ENCODE peak calls at places on chromosome 18, in eight cellular contexts. P is left ventricle myocardium inferior, A is K562, Q is HepG2, N is neuronal stem cell, B is endodermal cell, R is IMR-90, G is tibial nerve. V is an unnamed sample. For H3K4me1, the result is how much of the 10 kb centered on the place peaks cover.

GRCh38 chr18:45687617-45688016 is 36.4 kb upstream of the SLC14A1 start:
- DNase-seq in B (no peak), Q (no peak), R (no peak), P (no peak), A (peak), N (no peak), G (no peak), V (no peak)

GRCh38 chr18:6249788-6250187 is 164.9 kb downstream of the L3MBTL4 start:
- DNase-seq in A (no peak), R (no peak), G (no peak), Q (no peak), P (no peak), N (no peak), B (no peak), V (no peak)

GRCh38 chr18:10401930-10402329 is 52.5 kb upstream of the APCDD1 start:
- DNase-seq in Q (no peak), B (no peak), N (no peak), G (no peak), P (no peak), A (no peak), R (no peak), V (no peak)

GRCh38 chr18:8501044-8501443 is 108.2 kb upstream of the RAB12 start:
- DNase-seq in N (no peak), Q (no peak), P (no peak), R (no peak), B (no peak), G (no peak), A (no peak), V (no peak)

GRCh38 chr18:70555046-70555445 is 266.2 kb downstream of the SOCS6 start:
- DNase-seq in P (no peak), Q (no peak), G (no peak), N (no peak), B (no peak), R (no peak), A (no peak), V (no peak)

GRCh38 chr18:37430346-37431076 is 135.1 kb downstream of the CELF4 start:
- DNase-seq in P (no peak), G (no peak), B (peak), Q (no peak), R (no peak), N (no peak), A (no peak), V (no peak)

GRCh38 chr18:1513519-1513918 is 608.8 kb downstream of the ADCYAP1 start:
- DNase-seq in N (no peak), A (peak), P (no peak), R (no peak), B (no peak), G (no peak), Q (peak), V (no peak)

GRCh38 chr18:35282353-35282752 is 7.7 kb downstream of the ZSCAN30 start:
- DNase-seq in P (no peak), A (no peak), N (no peak), R (peak), G (no peak), B (no peak), Q (peak), V (no peak)

GRCh38 chr18:58687871-58688308 is 16.6 kb downstream of the MALT1 start:
- DNase-seq in Q (no peak), N (no peak), R (no peak), P (no peak), G (no peak), B (no peak), A (no peak), V (no peak)

GRCh38 chr18:67132919-67133318 is 383.6 kb downstream of the DSEL start:
- DNase-seq in R (no peak), N (no peak), Q (no peak), A (no peak), P (no peak), G (no peak), B (no peak), V (no peak)

GRCh38 chr18:50194623-50195532 is at the start of gene MYO5B:
- DNase-seq in A (peak), N (peak), R (no peak), G (no peak), P (peak), Q (peak), B (peak), V (no peak)

GRCh38 chr18:45690975-45691815 is 32.8 kb upstream of the SLC14A1 start:
- DNase-seq in P (peak), Q (peak), A (peak), B (peak), N (peak), G (peak), R (peak), V (peak)

DNA sequence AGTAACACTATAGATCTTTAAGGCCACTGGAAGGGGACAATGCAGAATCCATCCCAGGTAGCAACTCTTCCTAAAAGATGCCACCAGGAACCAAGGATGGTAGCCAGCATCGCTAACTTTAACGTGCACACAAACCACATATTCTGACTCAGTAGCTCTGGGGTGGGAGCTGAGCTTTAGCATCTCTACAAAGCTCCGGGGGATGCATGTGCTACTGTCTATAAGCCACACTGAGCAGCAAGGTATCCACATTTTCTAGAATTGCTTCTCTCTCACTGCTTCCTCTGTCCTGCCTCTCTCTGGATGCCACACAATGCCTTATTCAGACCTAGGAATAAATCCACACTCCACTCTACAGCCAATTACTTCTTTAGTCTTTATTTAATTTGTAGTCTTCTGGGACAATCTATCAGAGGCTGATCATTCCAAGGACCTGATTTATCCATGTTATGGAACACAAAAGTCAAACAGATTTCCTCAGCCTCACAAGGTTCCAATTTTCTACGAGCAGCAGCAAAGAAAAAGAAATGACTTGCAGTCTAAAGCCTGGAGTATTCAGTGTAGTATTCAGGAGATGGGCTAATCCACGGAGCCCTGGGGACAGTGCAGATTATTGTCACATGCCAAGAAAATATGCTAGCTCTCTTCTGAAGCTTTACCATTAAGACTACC is 4.4 kb downstream of the BCL2 start:
- DNase-seq in N (no peak), G (no peak), B (no peak), A (no peak), Q (no peak), R (no peak), P (no peak), V (no peak)
- H3K4me3 ChIP-seq in N (no peak), G (peak), B (no peak), A (no peak), Q (no peak), R (no peak), P (no peak), V (peak)

DNA sequence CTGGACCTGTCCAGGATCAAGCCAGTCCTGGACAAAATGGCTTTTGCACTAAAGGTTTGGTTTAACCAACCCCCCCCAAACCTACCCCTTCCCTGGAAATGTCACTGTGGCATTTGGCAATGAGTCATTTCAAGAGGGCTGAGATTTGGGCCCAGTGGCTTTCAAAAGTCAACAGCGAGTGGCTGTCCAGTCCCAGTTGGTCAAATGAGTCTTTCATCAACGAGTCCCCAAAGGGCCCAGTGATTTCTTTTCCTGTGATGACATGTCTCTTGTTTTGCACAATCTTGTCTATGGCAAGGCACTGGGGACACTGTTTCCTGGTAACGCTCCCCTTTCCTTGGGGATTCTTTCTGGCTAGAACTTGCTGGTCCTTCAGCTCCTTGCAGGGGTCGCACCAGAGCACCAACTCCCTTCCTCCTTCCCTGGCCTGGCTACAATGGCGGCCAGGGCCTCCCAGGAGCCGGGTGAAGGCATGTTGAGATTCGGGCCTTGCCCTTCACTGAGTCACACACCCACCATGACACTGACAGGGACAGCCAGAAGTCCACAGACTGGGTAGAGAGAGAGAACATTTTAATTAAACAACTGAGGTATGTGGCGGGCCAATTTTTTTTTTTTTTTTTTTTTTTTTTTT is 87.2 kb downstream of the SMAD7 start:
- DNase-seq in G (no peak), R (no peak), N (no peak), A (no peak), Q (no peak), P (no peak), B (no peak), V (no peak)
- H3K4me1 ChIP-seq in G (under half), R (under half), N (under half), A (under half), Q (under half), P (under half), B (under half), V (under half)

DNA sequence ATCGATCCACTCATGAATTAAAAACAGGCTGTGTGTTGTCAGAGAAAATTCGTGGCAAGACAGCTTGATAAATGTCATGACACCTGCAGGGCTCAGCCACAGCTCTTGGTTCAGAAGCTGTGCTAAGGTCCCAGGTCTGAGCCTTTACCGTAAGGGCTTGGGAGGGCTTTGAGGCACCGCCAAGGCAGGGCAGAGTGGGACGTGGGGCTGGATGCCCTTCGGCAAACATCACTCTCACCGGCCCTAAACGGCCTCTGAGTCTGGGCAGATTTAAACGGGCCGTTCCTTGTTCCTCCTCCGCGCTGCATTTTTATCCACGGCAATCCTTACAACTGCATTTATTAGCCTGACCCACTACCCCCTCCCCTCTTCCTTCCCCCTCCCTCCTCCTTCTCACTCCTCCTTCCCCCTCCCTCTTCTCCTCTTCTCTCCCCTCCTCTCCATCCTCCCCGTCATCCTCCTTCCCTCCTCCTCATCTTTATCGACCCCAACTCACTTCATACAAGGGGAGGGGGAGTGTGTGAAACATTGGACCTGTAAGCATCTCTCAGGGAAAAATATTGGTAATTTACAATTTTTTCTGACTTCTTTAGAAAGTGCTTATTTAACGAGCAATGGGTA is 33.9 kb downstream of the MBP start:
- DNase-seq in R (no peak), G (no peak), A (no peak), N (no peak), B (peak), P (no peak), Q (no peak), V (no peak)
- H3K4me3 ChIP-seq in R (no peak), G (peak), A (no peak), N (no peak), B (no peak), P (peak), Q (no peak), V (no peak)

DNA sequence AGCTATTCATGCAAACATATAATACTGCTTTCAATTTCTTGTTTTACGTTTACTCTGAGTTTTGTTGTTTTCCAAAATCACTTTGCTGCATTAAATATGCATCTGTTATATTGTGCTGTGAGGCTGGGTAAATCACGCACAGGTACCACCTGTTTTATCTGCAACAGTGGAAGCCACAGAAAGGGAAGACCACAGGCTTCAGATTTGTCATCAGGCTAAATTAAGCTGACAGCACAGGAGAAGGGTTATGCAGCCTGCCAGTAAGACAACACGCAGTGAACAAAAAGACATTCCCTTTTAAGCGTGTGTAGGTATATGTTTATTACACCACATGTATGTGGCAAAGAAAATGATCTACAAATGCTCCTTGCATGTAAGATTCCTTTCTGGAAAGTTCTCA is 38.2 kb downstream of the ZNF516 start:
- DNase-seq in G (no peak), R (no peak), P (no peak), B (no peak), N (no peak), A (no peak), Q (no peak), V (no peak)
- H3K4me1 ChIP-seq in G (under half), R (half or more), P (half or more), B (under half), N (under half), A (under half), Q (half or more), V (under half)

GRCh38 chr18:31680836-31681568 is 3.4 kb downstream of the B4GALT6 start:
- DNase-seq in B (no peak), P (no peak), N (no peak), G (no peak), A (peak), R (no peak), Q (no peak), V (no peak)

GRCh38 chr18:31685097-31686082 is 1.0 kb upstream of the B4GALT6 start:
- DNase-seq in G (no peak), Q (peak), N (peak), A (peak), P (peak), R (peak), B (peak), V (peak)

GRCh38 chr18:31684279-31685096 is at the start of gene B4GALT6:
- DNase-seq in P (no peak), Q (no peak), A (peak), G (no peak), B (peak), N (peak), R (no peak), V (no peak)

GRCh38 chr18:31683968-31684278 is 458 bp downstream of the B4GALT6 start:
- DNase-seq in G (no peak), R (no peak), N (no peak), P (no peak), B (no peak), A (no peak), Q (no peak), V (no peak)

DNA sequence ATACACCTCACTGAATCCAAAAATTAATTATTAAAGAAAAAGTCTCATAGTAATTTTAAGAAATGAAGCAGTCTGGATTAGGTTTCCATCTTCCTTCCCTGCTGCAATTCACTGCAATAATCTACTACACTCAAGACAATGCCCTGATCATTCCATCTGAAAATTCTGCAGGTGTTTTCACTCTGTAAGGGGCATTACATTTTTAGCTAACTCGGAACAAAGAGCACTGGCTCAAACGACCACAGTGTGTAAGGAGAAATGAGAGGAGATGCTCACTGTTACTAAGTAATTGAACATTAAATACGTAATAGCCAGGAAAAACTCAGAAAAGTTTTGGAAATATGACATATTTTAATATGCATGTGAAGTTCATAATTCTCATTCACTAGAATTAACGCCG is 1.3 kb downstream of the B4GALT6 start:
- DNase-seq in B (no peak), N (no peak), G (no peak), P (no peak), A (no peak), R (no peak), Q (no peak), V (no peak)
- H3K4me3 ChIP-seq in B (peak), N (no peak), G (no peak), P (peak), A (no peak), R (no peak), Q (no peak), V (no peak)

DNA sequence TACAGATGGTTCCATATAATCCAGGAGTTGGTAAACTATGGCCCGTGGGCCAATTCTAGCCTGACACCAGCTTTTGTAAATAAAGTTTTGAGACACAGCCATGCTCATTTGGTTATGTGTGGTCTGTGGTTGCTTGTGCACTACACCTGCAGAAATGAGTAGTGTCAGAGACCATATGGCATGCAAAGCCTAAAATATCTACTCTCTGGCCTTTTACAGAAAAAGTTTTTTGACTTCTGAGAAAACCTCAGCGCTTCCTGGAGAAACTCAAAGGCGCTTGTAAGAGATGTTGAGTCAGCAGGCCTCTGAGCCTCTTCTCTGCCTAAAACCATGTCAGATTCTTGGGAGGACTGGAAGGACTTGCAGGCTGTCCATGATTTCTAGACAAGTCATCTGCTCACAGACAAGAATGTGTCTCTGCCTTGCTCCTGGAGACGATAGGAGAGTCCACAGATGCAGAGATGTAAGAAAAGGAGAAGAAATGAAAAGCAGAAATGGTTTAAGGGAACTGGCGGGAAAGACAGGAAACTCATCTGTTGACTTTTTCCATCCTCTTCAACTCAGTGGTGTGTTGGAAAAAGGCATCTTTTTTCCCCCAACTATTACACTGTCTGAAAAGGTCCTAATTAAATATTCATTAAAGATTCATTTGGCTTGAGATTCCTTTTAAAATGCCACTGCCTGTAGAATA is 5.2 kb downstream of the TTC39C start:
- DNase-seq in R (no peak), G (no peak), Q (no peak), N (no peak), P (no peak), A (no peak), B (no peak), V (no peak)
- H3K4me1 ChIP-seq in R (under half), G (under half), Q (under half), N (under half), P (under half), A (under half), B (under half), V (under half)

V was measured in uterus.